ENCODE peak calls at places on chromosomes 12 and 14, in four cellular contexts. F, T, Z and U are unnamed samples.

GRCh38 chr12:111741235-111741812 is 25.4 kb upstream of the ALDH2 start:
- DNase-seq in F (peak; percentile 62), Z (peak; percentile 38), T (peak; percentile 56), U (no peak)

GRCh38 chr14:69699743-69700309 is 67.1 kb upstream of the SRSF5 start:
- DNase-seq in F (no peak), T (no peak), Z (peak; percentile 86), U (no peak)

GRCh38 chr14:90426663-90427062 is 29.8 kb downstream of the CALM1 start:
- DNase-seq in T (peak; percentile 77), Z (no peak), F (peak; percentile 35), U (no peak)

GRCh38 chr12:57782608-57783465 is at the start of gene TSFM:
- DNase-seq in F (peak; percentile 97), Z (peak; percentile 91), T (peak; percentile 96), U (peak; percentile 95)

GRCh38 chr14:59342516-59343484 is 122.4 kb downstream of the GPR135 start:
- DNase-seq in F (no peak), T (peak; percentile 57), Z (peak; percentile 68), U (no peak)

GRCh38 chr14:50362791-50363733 is 33.6 kb downstream of the CDKL1 start:
- DNase-seq in F (no peak), T (no peak), Z (no peak), U (no peak)

GRCh38 chr12:45893240-45893639 is 97.1 kb downstream of the SCAF11 start:
- DNase-seq in T (peak; percentile 18), F (peak; percentile 20), Z (no peak), U (no peak)

GRCh38 chr12:49161092-49161795 is 27.6 kb downstream of the TUBA1A start:
- DNase-seq in F (no peak), Z (no peak), T (no peak), U (no peak)

GRCh38 chr14:68476212-68476964 is 316.5 kb downstream of the ZFP36L1 start:
- DNase-seq in F (peak; percentile 71), Z (peak; percentile 59), T (peak; percentile 95), U (peak; percentile 6)

GRCh38 chr12:18861287-18861858 is 123.5 kb downstream of the CAPZA3 start:
- DNase-seq in Z (no peak), T (peak; percentile 62), F (no peak), U (no peak)

GRCh38 chr12:114241973-114242434 is 163.9 kb downstream of the TBX5 start:
- DNase-seq in T (no peak), F (no peak), Z (no peak), U (peak; percentile 21)

GRCh38 chr12:108814462-108815211 is 42.7 kb downstream of the SSH1 start:
- DNase-seq in Z (no peak), F (no peak), T (no peak), U (no peak)

GRCh38 chr12:108815369-108815768 is 42.0 kb downstream of the SSH1 start:
- DNase-seq in Z (no peak), F (no peak), T (no peak), U (no peak)

GRCh38 chr12:108811411-108812185 is 45.8 kb downstream of the SSH1 start:
- DNase-seq in T (peak; percentile 26), F (no peak), Z (no peak), U (no peak)

GRCh38 chr12:108810636-108811035 is 46.7 kb downstream of the SSH1 start:
- DNase-seq in T (no peak), F (no peak), Z (no peak), U (no peak)

DNA sequence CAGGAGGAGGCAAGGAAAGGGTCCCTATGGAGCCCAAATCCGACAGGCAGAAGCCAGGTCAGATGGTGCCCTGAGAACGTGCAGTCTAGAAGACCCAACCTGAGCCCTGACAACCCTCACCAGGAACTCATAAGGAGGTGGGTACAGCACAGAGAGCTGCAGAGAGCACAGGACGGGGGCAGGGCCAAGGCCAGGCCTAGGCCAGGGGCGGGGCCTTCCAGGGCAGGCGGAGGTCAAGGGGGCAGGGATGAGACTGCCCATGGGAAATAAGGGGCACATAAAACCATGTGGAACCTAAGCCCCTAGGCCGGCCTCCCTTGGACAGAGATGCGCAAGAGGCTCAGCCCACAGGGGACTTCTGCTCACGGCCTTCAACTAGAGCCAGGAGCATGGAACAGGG is 45.1 kb downstream of the SSH1 start:
- DNase-seq in Z (no peak), F (no peak), T (no peak), U (no peak)
- H3K4me3 ChIP-seq in Z (no peak overlapping the region), F (no peak overlapping the region), T (no peak overlapping the region), U (no peak overlapping the region)

DNA sequence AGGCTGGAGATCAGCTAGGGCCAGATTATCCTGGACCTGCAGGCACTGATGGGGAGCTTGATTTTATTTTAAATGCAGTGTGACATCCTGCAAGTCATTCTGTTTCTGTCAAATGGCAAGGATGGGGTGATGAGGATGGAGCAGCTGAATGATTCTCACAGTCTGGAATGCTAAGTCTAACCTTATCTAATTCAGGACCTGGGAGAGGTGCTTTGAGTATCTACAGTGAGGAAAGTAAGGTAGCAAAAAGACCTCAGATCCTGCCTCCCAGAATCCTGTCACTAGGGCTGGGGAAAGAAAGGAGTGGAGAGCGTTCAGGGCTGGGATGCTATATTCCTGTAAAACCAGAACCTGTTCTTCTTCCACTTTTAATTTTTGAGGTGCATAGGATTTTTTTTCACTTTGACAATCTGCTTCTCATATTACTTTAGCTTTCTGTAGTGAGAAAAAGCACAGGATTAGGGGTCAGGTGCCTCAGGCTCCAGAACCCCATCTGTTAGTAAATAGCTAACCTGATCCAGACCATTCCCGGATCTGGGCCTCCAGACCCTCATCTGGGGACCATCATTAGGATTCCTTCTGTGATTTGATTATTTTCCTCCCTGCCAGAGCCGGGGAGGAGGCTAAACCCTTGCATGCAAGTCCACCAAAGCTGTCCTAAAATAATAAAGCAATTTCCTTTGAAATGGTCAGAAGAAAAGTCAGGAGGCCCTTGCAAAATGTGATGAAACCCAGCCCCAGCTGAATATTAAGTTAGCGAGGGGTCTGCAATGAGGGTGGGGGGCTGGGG is 54.7 kb downstream of the ASCL1 start:
- DNase-seq in Z (no peak), F (no peak), T (no peak), U (no peak)
- H3K4me3 ChIP-seq in Z (no peak overlapping the region), F (no peak overlapping the region), T (no peak overlapping the region), U (no peak overlapping the region)

GRCh38 chr12:53212931-53213330 is 5.9 kb upstream of the ITGB7 start:
- DNase-seq in Z (no peak), T (no peak), F (no peak), U (no peak)

GRCh38 chr12:53208877-53209463 is 1.9 kb upstream of the ITGB7 start:
- DNase-seq in Z (no peak), F (no peak), T (no peak), U (no peak)

GRCh38 chr12:53208435-53208834 is 1.4 kb upstream of the ITGB7 start:
- DNase-seq in F (peak; percentile 37), Z (no peak), T (no peak), U (no peak)

GRCh38 chr12:53211476-53212381 is 4.7 kb upstream of the ITGB7 start:
- DNase-seq in F (no peak), Z (no peak), T (no peak), U (no peak)

DNA sequence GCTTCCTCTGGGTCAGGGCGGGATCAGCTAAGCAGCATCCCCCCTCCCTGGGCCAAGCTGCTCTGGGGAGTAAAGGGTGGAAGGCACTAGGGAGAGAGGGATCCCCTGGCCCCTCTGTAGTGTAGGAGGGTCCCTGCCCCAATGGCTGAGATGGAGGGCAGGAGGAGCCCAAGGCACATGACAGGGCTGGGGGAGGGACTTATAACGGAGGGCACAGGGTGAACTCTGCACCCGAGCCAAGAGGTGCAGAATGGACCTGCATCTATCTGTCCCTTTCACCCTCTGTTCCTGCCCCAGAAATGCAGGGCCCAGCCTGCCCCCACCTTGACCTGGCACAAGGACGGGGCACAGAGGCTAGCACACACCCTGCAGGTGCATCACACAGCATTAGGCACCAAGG is 3.8 kb upstream of the ITGB7 start:
- DNase-seq in T (no peak), Z (no peak), F (no peak), U (no peak)
- H3K4me3 ChIP-seq in T (no peak overlapping the region), Z (no peak overlapping the region), F (no peak overlapping the region), U (no peak overlapping the region)

GRCh38 chr14:32023540-32023939 is 53.6 kb upstream of the ARHGAP5 start:
- DNase-seq in T (no peak), F (no peak), Z (no peak), U (no peak)
- H3K4me3 ChIP-seq in T (no peak overlapping the region), F (no peak overlapping the region), Z (no peak overlapping the region), U (no peak overlapping the region)

GRCh38 chr14:63759454-63759853 is 31.6 kb upstream of the SGPP1 start:
- DNase-seq in Z (no peak), T (peak; percentile 13), F (no peak), U (no peak)
- H3K4me3 ChIP-seq in Z (no peak overlapping the region), T (no peak overlapping the region), F (peak overlapping the region; percentile 3), U (no peak overlapping the region)